ENCODE peak calls at places on chromosomes 13 and 19, in nine cellular contexts. T is thoracic aorta, V is IMR-90, W is esophagus squamous epithelium, M is heart left ventricle, A is upper lobe of right lung, X is neural progenitor cell, C is cardiac muscle cell, J is uterus. P is an unnamed sample.

GRCh38 chr13:23427342-23428182 is 5.9 kb downstream of the SACS start:
- DNase-seq in T (peak), J (peak), W (no peak), M (no peak), C (peak), X (no peak), A (no peak), V (peak), P (peak)

GRCh38 chr19:58451358-58452101 is at the start of gene ZNF324B:
- DNase-seq in W (peak), J (peak), C (peak), X (peak), M (peak), V (peak), A (peak), T (peak), P (peak)

GRCh38 chr13:71244181-71244580 is 622.8 kb downstream of the DACH1 start:
- DNase-seq in C (no peak), V (no peak), X (no peak), T (no peak), J (no peak), M (no peak), W (no peak), A (no peak), P (no peak)

GRCh38 chr19:37564624-37565369 is 29.8 kb downstream of the ZNF571 start:
- DNase-seq in A (no peak), V (no peak), C (no peak), W (no peak), X (no peak), J (no peak), M (no peak), T (no peak), P (no peak)

GRCh38 chr19:42473686-42474085 is 30.9 kb upstream of the CXCL17 start:
- DNase-seq in X (peak), M (no peak), C (no peak), A (no peak), V (no peak), J (no peak), T (no peak), W (no peak), P (no peak)

GRCh38 chr19:30064021-30064699 is 122.1 kb downstream of the URI1 start:
- DNase-seq in X (no peak), M (peak), W (no peak), A (peak), T (no peak), C (no peak), V (no peak), J (no peak), P (no peak)

GRCh38 chr13:111514646-111515617 is 194.5 kb downstream of the TEX29 start:
- DNase-seq in M (no peak), X (no peak), V (no peak), W (no peak), A (no peak), J (no peak), C (no peak), T (no peak), P (no peak)

GRCh38 chr19:28468701-28469459 is 744.1 kb downstream of the UQCRFS1 start:
- DNase-seq in X (peak), M (peak), V (no peak), T (no peak), J (no peak), A (no peak), W (no peak), C (peak), P (no peak)

GRCh38 chr13:65336916-65337315 is 1893.2 kb downstream of the PCDH9 start:
- DNase-seq in X (no peak), A (no peak), W (no peak), V (peak), T (no peak), M (no peak), C (peak), J (no peak), P (no peak)

GRCh38 chr19:44636439-44637389 is 7.0 kb upstream of the PVR start:
- DNase-seq in W (no peak), J (no peak), X (no peak), M (no peak), T (no peak), C (no peak), V (no peak), A (no peak), P (no peak)

GRCh38 chr13:107563099-107563925 is 652.0 kb downstream of the LIG4 start:
- DNase-seq in C (no peak), W (no peak), J (no peak), X (peak), M (no peak), A (no peak), T (no peak), V (no peak), P (no peak)

GRCh38 chr19:17765069-17765618 is 13.9 kb downstream of the FCHO1 start:
- DNase-seq in X (no peak), J (no peak), V (no peak), C (no peak), M (peak), A (peak), T (no peak), W (no peak), P (peak)

GRCh38 chr13:93227906-93228801 is 1.5 kb downstream of the GPC6 start:
- DNase-seq in W (no peak), C (peak), M (peak), X (peak), A (peak), T (no peak), V (peak), J (peak), P (peak)

GRCh38 chr19:51641648-51642047 is 5.0 kb downstream of the SIGLEC14 start:
- DNase-seq in T (no peak), M (no peak), A (no peak), W (no peak), C (no peak), X (no peak), J (no peak), V (no peak), P (no peak)

DNA sequence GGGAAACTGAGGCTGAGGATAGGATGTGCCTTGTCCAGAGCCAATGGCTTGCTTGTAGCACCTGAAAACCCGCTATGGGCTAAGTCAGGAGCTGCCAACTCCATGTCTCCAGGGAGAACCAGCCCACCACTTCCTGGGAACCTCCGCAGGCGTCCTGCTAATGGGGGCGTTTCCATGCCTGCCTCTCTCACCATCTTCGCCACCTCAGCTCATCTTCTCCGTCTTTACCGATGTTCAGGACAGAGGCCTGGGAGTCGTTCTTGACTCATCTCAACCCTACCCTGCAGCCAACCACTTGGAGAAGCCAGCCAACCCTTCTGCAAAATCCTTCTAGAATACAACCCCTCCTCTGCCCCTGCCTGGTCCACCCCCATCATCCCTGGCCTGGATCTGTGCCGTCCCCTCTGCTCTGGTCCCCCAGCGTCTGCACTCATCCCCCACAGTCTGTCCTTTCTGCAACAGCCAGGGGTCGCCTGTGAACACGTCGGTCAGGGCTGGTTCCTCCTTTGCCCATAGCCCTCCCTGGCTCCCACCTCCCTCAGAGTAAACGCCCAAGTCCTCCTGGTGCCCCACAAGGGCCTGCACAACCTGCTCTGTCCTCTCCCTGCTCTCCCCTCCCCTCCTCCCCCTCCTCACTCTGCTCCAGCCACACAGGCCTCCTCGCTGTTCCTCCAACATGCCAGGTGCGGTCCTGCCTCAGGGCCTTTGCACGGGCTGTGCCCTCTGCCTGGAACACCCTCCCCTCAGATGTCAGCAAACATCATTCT is 31.0 kb downstream of the PTPRS start:
- DNase-seq in M (no peak), X (no peak), T (no peak), W (no peak), V (no peak), A (no peak), C (peak), J (no peak), P (no peak)
- TF ChIP-seq CTCF in M (no peak), X (no peak), T (no peak), W (no peak), V (peak), A (no peak), C (peak), J (no peak), P (no peak)

GRCh38 chr13:112885782-112886268 is 83.2 kb upstream of the MCF2L start:
- DNase-seq in T (no peak), A (peak), J (peak), X (peak), C (peak), V (peak), W (no peak), M (peak), P (peak)
- H3K27ac ChIP-seq in T (no peak), A (no peak), J (peak), X (peak), C (peak), V (peak), W (no peak), M (no peak), P (no peak)

GRCh38 chr13:29849731-29850212 is 645 bp downstream of the UBL3 start:
- DNase-seq in W (no peak), V (peak), M (peak), T (peak), C (peak), X (peak), J (peak), A (peak), P (peak)

GRCh38 chr13:29845440-29846056 is 4.9 kb downstream of the UBL3 start:
- DNase-seq in W (no peak), V (peak), A (no peak), T (no peak), M (no peak), J (no peak), C (peak), X (no peak), P (no peak)

GRCh38 chr13:29849071-29849541 is 1.3 kb downstream of the UBL3 start:
- DNase-seq in M (peak), X (peak), A (no peak), W (no peak), J (no peak), V (peak), T (no peak), C (peak), P (peak)

GRCh38 chr13:29846475-29847256 is 3.8 kb downstream of the UBL3 start:
- DNase-seq in A (no peak), C (no peak), V (no peak), J (no peak), T (no peak), W (no peak), M (no peak), X (no peak), P (no peak)

GRCh38 chr13:29847501-29847983 is 2.9 kb downstream of the UBL3 start:
- DNase-seq in V (peak), C (peak), T (no peak), W (no peak), A (no peak), J (peak), X (peak), M (no peak), P (no peak)
- H3K4me3 ChIP-seq in V (peak), C (peak), T (peak), W (peak), A (peak), J (peak), X (peak), M (peak), P (peak)

GRCh38 chr13:48748681-48749080 is 95.0 kb downstream of the CYSLTR2 start:
- DNase-seq in X (no peak), C (no peak), J (no peak), W (no peak), A (no peak), T (no peak), M (no peak), V (peak), P (no peak)

GRCh38 chr13:48746816-48747215 is 93.1 kb downstream of the CYSLTR2 start:
- DNase-seq in C (peak), M (no peak), J (no peak), A (no peak), X (no peak), T (no peak), W (no peak), V (no peak), P (no peak)

GRCh38 chr13:48749144-48749543 is 95.4 kb downstream of the CYSLTR2 start:
- DNase-seq in J (peak), W (no peak), A (no peak), M (no peak), V (peak), C (peak), T (no peak), X (no peak), P (no peak)

GRCh38 chr13:48749699-48750473 is 96.2 kb downstream of the CYSLTR2 start:
- DNase-seq in J (peak), T (peak), M (peak), X (peak), V (peak), A (peak), W (peak), C (peak), P (peak)

GRCh38 chr13:48750588-48751383 is 97.1 kb downstream of the CYSLTR2 start:
- DNase-seq in M (peak), A (no peak), C (peak), T (no peak), V (no peak), J (peak), X (no peak), W (no peak), P (peak)
- TF ChIP-seq CTCF in M (no peak), A (peak), C (peak), T (peak), V (no peak), J (no peak), X (no peak), W (no peak), P (peak)

DNA sequence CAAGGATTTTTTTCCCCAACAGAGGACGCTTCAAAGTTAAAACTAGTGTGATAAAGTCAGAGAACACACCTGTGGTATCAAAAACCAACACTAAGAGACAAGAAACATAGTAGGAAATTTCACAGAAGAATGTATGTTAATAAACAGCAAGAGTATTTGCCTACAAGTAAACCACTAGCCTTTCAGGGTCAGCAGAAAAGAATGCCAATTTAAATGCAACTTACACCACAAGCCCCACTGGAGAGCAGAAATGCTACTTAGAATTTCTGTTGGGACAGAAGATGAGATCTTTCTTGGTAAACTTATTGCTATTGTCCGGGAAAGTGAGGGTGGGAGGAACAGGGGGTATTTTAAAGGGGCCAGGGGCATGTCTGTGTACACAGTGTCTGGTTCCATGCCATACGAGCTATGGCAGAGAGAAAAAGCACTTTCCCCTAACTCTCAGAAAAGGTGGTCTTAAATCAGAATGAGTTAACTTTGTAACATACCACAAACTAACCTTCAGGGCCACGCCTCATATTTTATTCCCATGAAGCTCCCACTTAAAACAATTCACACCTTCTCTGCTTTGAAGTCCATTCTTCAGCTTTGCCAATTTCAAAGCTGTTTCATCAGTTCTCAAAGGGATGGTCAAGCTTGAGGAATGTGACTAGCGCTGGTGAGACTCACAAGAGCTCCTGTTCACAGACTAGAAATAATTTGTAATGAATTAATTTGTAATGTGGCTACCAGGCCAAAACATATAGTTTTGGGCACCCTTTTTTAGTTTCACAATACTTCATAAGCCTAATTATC is 68.4 kb downstream of the STK24 start:
- DNase-seq in J (no peak), C (peak), A (no peak), W (no peak), X (no peak), T (no peak), M (no peak), V (peak), P (no peak)
- H3K27ac ChIP-seq in J (peak), C (peak), A (peak), W (peak), X (peak), T (peak), M (peak), V (peak), P (peak)

P was measured in tibial artery.